ENCODE peak calls at places on chromosomes 11 and 22, in ten cellular contexts. J, S, F, R, E, V, D, M, B and P are unnamed samples.

GRCh38 chr22:39240841-39241631 is 3.7 kb downstream of the PDGFB start:
- DNase-seq in E (no peak), S (no peak), D (peak; percentile 31), V (peak; percentile 80), M (peak; percentile 14), J (peak; percentile 58), R (no peak), B (peak; percentile 84), F (no peak), P (no peak)

GRCh38 chr11:83713701-83714100 is 427.5 kb upstream of the CCDC90B start:
- DNase-seq in R (no peak), S (no peak), M (no peak), F (peak; percentile 71), B (no peak), D (no peak), V (peak; percentile 71), J (peak; percentile 81), E (peak; percentile 3), P (no peak)

GRCh38 chr22:29224859-29225410 is 19.2 kb downstream of the EMID1 start:
- DNase-seq in V (no peak), R (no peak), D (no peak), J (no peak), E (no peak), F (no peak), B (no peak), M (no peak), S (no peak), P (no peak)

GRCh38 chr11:10305262-10305963 is 540 bp downstream of the ADM start:
- DNase-seq in R (no peak), D (peak; percentile 56), F (peak; percentile 42), J (peak; percentile 84), E (peak; percentile 9), B (peak; percentile 78), S (peak; percentile 76), M (no peak), V (peak; percentile 49), P (peak; percentile 67)

GRCh38 chr22:43628253-43628649 is 183.9 kb downstream of the EFCAB6 start:
- DNase-seq in M (no peak), R (no peak), S (no peak), V (no peak), J (no peak), B (peak; percentile 87), E (no peak), D (no peak), F (no peak), P (no peak)

GRCh38 chr11:120121914-120122473 is 15.9 kb downstream of the TRIM29 start:
- DNase-seq in J (no peak), R (no peak), M (no peak), B (no peak), V (peak; percentile 25), F (no peak), E (no peak), S (no peak), D (peak; percentile 95), P (no peak)

GRCh38 chr11:4606231-4607015 is 1.6 kb downstream of the TRIM68 start:
- DNase-seq in S (no peak), V (peak; percentile 17), F (no peak), B (no peak), M (no peak), R (no peak), D (no peak), J (peak; percentile 36), E (peak; percentile 8), P (no peak)

GRCh38 chr11:72084960-72085359 is 4.3 kb downstream of the LRRC51 start:
- DNase-seq in M (no peak), D (no peak), B (no peak), F (no peak), J (no peak), E (no peak), V (no peak), R (no peak), S (no peak), P (no peak)

GRCh38 chr11:94134651-94135512 is 6.2 kb downstream of the PANX1 start:
- DNase-seq in J (peak; percentile 98), S (no peak), R (no peak), D (peak; percentile 90), B (peak; percentile 83), F (peak; percentile 81), E (peak; percentile 96), V (peak; percentile 59), M (no peak), P (peak; percentile 93)

GRCh38 chr11:73463359-73463758 is 87.2 kb downstream of the RELT start:
- DNase-seq in B (no peak), E (peak; percentile 83), V (no peak), D (peak; percentile 53), J (peak; percentile 91), F (no peak), R (no peak), M (no peak), S (no peak), P (no peak)

GRCh38 chr11:61834278-61835004 is 6.3 kb downstream of the FADS2 start:
- DNase-seq in J (peak; percentile 20), R (no peak), B (peak; percentile 87), F (peak; percentile 60), D (no peak), M (peak; percentile 42), V (no peak), S (peak; percentile 78), E (peak; percentile 47), P (peak; percentile 7)

GRCh38 chr11:61833478-61833877 is 5.4 kb downstream of the FADS2 start:
- DNase-seq in B (no peak), F (no peak), S (no peak), R (no peak), J (no peak), V (no peak), M (no peak), E (no peak), D (no peak), P (no peak)

GRCh38 chr11:61832207-61832606 is 4.1 kb downstream of the FADS2 start:
- DNase-seq in R (no peak), S (no peak), J (no peak), D (no peak), E (no peak), F (no peak), V (no peak), B (no peak), M (no peak), P (no peak)

GRCh38 chr11:61833926-61834277 is 5.8 kb downstream of the FADS2 start:
- DNase-seq in V (no peak), J (no peak), R (no peak), S (peak; percentile 68), M (no peak), D (no peak), B (no peak), F (no peak), E (no peak), P (no peak)

GRCh38 chr11:61832758-61833157 is 4.7 kb downstream of the FADS2 start:
- DNase-seq in S (no peak), E (no peak), D (no peak), M (no peak), R (no peak), V (no peak), J (no peak), F (no peak), B (no peak), P (no peak)
- H3K4me3 ChIP-seq in S (no peak overlapping the region), E (no peak overlapping the region), D (no peak overlapping the region), M (no peak overlapping the region), R (no peak overlapping the region), V (no peak overlapping the region), J (no peak overlapping the region), F (no peak overlapping the region), B (no peak overlapping the region), P (no peak overlapping the region)

GRCh38 chr11:106463154-106463553 is 385.7 kb downstream of the AASDHPPT start:
- DNase-seq in D (no peak), V (no peak), E (no peak), J (no peak), B (no peak), S (no peak), M (no peak), F (no peak), R (no peak), P (no peak)
- H3K9me3 ChIP-seq in D (no peaks in the 10 kb centered on the region), V (no peaks in the 10 kb centered on the region), E (no peaks in the 10 kb centered on the region), J (no peaks in the 10 kb centered on the region), B (no peaks in the 10 kb centered on the region), S (no peaks in the 10 kb centered on the region), M (no peaks in the 10 kb centered on the region), F (no peaks in the 10 kb centered on the region), R (no peaks in the 10 kb centered on the region), P (no peaks in the 10 kb centered on the region)

DNA sequence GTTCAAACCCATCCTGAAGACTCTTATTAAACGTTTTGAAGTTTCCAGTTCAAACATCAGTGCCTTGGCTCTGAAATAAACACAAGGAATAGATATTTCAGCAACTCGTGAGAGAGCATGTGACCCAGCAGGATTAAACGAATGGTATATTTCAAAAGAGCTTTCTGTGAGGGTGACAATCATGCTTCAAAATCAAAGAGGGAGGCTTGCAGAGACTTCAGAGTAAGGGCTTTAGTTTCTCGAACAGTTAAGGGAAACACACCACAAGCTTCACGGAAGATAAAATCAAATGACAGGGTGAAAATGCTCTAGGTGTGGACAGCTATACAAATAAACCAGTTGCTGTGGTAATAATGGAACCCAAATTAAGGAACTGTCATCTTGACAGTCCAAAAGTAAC is 1.4 kb downstream of the HPS4 start:
- DNase-seq in M (no peak), S (no peak), R (no peak), J (no peak), F (no peak), B (no peak), E (no peak), V (no peak), D (no peak), P (no peak)
- H3K4me3 ChIP-seq in M (no peak overlapping the region), S (peak overlapping the region; percentile 100), R (no peak overlapping the region), J (no peak overlapping the region), F (no peak overlapping the region), B (no peak overlapping the region), E (no peak overlapping the region), V (no peak overlapping the region), D (no peak overlapping the region), P (no peak overlapping the region)

GRCh38 chr22:48640890-48641771 is 1186.5 kb downstream of the BRD1 start:
- DNase-seq in F (no peak), M (no peak), J (no peak), R (no peak), D (no peak), E (no peak), V (no peak), B (peak; percentile 45), S (no peak), P (no peak)

GRCh38 chr22:48644108-48644507 is 1183.6 kb downstream of the BRD1 start:
- DNase-seq in B (peak; percentile 37), S (no peak), F (no peak), M (no peak), R (no peak), J (peak; percentile 44), D (no peak), V (no peak), E (no peak), P (peak; percentile 43)

GRCh38 chr22:48643066-48643731 is 1184.5 kb downstream of the BRD1 start:
- DNase-seq in B (peak; percentile 20), V (no peak), E (no peak), D (no peak), M (no peak), F (no peak), R (no peak), J (no peak), S (no peak), P (no peak)

GRCh38 chr22:48641906-48642475 is 1185.7 kb downstream of the BRD1 start:
- DNase-seq in D (no peak), M (no peak), B (peak; percentile 43), R (no peak), F (no peak), J (no peak), E (no peak), V (no peak), S (no peak), P (no peak)

DNA sequence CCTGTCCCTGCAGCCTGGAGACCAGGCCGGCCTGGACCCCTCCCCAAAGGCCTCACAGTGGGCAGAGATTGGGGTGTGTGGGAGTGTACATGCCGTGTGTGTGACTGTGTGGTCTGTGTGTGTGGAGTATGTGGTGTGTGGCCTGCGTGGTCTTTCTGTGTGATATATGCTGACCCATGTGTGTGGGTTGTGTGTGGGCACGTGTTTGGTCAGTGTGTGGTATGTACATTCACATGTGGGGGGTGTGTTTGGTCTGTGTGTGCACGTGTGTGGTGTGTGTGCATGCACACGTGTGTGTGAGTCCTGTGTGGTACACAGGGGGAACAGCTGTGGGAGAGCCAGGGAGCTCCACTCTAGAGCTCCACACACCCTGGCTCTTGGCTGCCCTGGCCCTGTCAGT is 1185.1 kb downstream of the BRD1 start:
- DNase-seq in S (no peak), V (no peak), E (no peak), M (no peak), D (no peak), R (no peak), B (peak; percentile 25), F (no peak), J (no peak), P (no peak)
- H3K9me3 ChIP-seq in S (no peaks in the 10 kb centered on the region), V (no peaks in the 10 kb centered on the region), E (peaks cover 56% of the 10 kb centered on the region), M (no peaks in the 10 kb centered on the region), D (peaks cover 58% of the 10 kb centered on the region), R (no peaks in the 10 kb centered on the region), B (no peaks in the 10 kb centered on the region), F (no peaks in the 10 kb centered on the region), J (no peaks in the 10 kb centered on the region), P (no peaks in the 10 kb centered on the region)